ENCODE peak calls at places on chromosomes 4 and X, in eight cellular contexts. E is Calu3; G is NCI-H748 treated with DMSO at 0.1 percent for 48 hours; N is HT1080; K is stimulated activated CD4-positive, alpha-beta T cell treated with anti-CD3 and anti-CD28 coated beads, Interleukin-4, amount 100 ng/mL, for 24 hours; L is stomach; I is D341Med; F is left ventricle myocardium superior. C is an unnamed sample.

GRCh38 chr4:7759221-7759620 is 180.4 kb downstream of the AFAP1 start:
- DNase-seq in F (peak), K (peak), E (no peak), L (no peak), N (no peak), G (no peak), I (no peak), C (no peak)

GRCh38 chr4:29278580-29278979 is 1441.6 kb upstream of the PCDH7 start:
- DNase-seq in E (no peak), L (no peak), K (no peak), N (peak), I (no peak), F (no peak), G (no peak), C (no peak)

GRCh38 chrX:110310896-110311295 is 7.0 kb downstream of the AMMECR1 start:
- DNase-seq in G (no peak), N (no peak), E (no peak), I (no peak), L (no peak), K (peak), F (no peak), C (no peak)

GRCh38 chr4:75924309-75924708 is 16.5 kb downstream of the NAAA start:
- DNase-seq in G (peak), E (no peak), K (no peak), L (no peak), I (no peak), N (no peak), F (no peak), C (no peak)

GRCh38 chr4:144647095-144647959 is 1.4 kb downstream of the HHIP start:
- DNase-seq in L (no peak), N (peak), F (no peak), G (no peak), I (no peak), E (no peak), K (no peak), C (no peak)

GRCh38 chr4:155187989-155188388 is 20.4 kb upstream of the NPY2R start:
- DNase-seq in G (no peak), E (no peak), I (no peak), K (no peak), F (no peak), N (no peak), L (no peak), C (no peak)

GRCh38 chr4:143346208-143346607 is 9.5 kb downstream of the GAB1 start:
- DNase-seq in F (no peak), I (no peak), K (no peak), N (no peak), G (no peak), L (no peak), E (peak), C (no peak)

GRCh38 chr4:27090406-27090805 is 229.8 kb downstream of the STIM2 start:
- DNase-seq in F (no peak), L (no peak), G (no peak), K (no peak), N (no peak), I (no peak), E (no peak), C (no peak)

C was measured in ureter.